ENCODE peak calls at places on chromosomes 1 and 21, in five cellular contexts. One of them, this sample, is unnamed.

GRCh38 chr1:242454262-242455051 is 70.0 kb downstream of the PLD5 start:
- DNase-seq in cardiac fibroblast: peak
- DNase-seq in tibial artery: no peak
- DNase-seq in endothelial cell: peak
- DNase-seq in upper lobe of right lung: no peak
- DNase-seq in this sample: peak

GRCh38 chr1:60126733-60127132 is 53.2 kb upstream of the C1orf87 start:
- DNase-seq in cardiac fibroblast: no peak
- DNase-seq in tibial artery: no peak
- DNase-seq in upper lobe of right lung: no peak
- DNase-seq in endothelial cell: no peak
- DNase-seq in this sample: no peak

GRCh38 chr1:186531561-186532165 is 70.7 kb upstream of the PDC start:
- DNase-seq in tibial artery: no peak
- DNase-seq in endothelial cell: no peak
- DNase-seq in upper lobe of right lung: no peak
- DNase-seq in cardiac fibroblast: no peak
- DNase-seq in this sample: no peak

GRCh38 chr1:31497601-31498000 is 78.7 kb upstream of the TINAGL1 start:
- DNase-seq in cardiac fibroblast: peak
- DNase-seq in endothelial cell: no peak
- DNase-seq in tibial artery: no peak
- DNase-seq in upper lobe of right lung: no peak
- DNase-seq in this sample: peak

GRCh38 chr1:18234790-18235242 is 127.2 kb downstream of the IGSF21 start:
- DNase-seq in endothelial cell: peak
- DNase-seq in cardiac fibroblast: peak
- DNase-seq in tibial artery: no peak
- DNase-seq in upper lobe of right lung: no peak
- DNase-seq in this sample: peak

GRCh38 chr1:65792671-65793358 is at the start of gene PDE4B:
- DNase-seq in cardiac fibroblast: no peak
- DNase-seq in endothelial cell: peak
- DNase-seq in tibial artery: no peak
- DNase-seq in upper lobe of right lung: peak
- DNase-seq in this sample: no peak

GRCh38 chr1:7389201-7389785 is 381.8 kb upstream of the VAMP3 start:
- DNase-seq in cardiac fibroblast: peak
- DNase-seq in tibial artery: peak
- DNase-seq in upper lobe of right lung: no peak
- DNase-seq in endothelial cell: no peak
- DNase-seq in this sample: no peak

GRCh38 chr1:109161836-109162606 is 48.1 kb downstream of the ELAPOR1 start:
- DNase-seq in cardiac fibroblast: peak
- DNase-seq in tibial artery: peak
- DNase-seq in upper lobe of right lung: peak
- DNase-seq in endothelial cell: no peak
- DNase-seq in this sample: peak

GRCh38 chr21:36859744-36860501 is 106.5 kb downstream of the HLCS start:
- DNase-seq in endothelial cell: no peak
- DNase-seq in tibial artery: peak
- DNase-seq in upper lobe of right lung: peak
- DNase-seq in cardiac fibroblast: peak
- DNase-seq in this sample: peak

GRCh38 chr1:16978589-16979474 is 1.6 kb downstream of the MFAP2 start:
- DNase-seq in tibial artery: peak
- DNase-seq in endothelial cell: no peak
- DNase-seq in cardiac fibroblast: peak
- DNase-seq in upper lobe of right lung: no peak
- DNase-seq in this sample: no peak

GRCh38 chr21:40841524-40842196 is 5.3 kb downstream of the DSCAM start:
- DNase-seq in tibial artery: no peak
- DNase-seq in cardiac fibroblast: no peak
- DNase-seq in endothelial cell: peak
- DNase-seq in upper lobe of right lung: peak
- DNase-seq in this sample: peak

GRCh38 chr21:46122758-46123683 is 25.1 kb downstream of the COL6A2 start:
- DNase-seq in cardiac fibroblast: no peak
- DNase-seq in endothelial cell: no peak
- DNase-seq in tibial artery: peak
- DNase-seq in upper lobe of right lung: peak
- DNase-seq in this sample: no peak
- TF ChIP-seq CTCF in cardiac fibroblast: no peak
- TF ChIP-seq CTCF in endothelial cell: no peak
- TF ChIP-seq CTCF in tibial artery: no peak
- TF ChIP-seq CTCF in upper lobe of right lung: no peak
- TF ChIP-seq CTCF in this sample: no peak

DNA sequence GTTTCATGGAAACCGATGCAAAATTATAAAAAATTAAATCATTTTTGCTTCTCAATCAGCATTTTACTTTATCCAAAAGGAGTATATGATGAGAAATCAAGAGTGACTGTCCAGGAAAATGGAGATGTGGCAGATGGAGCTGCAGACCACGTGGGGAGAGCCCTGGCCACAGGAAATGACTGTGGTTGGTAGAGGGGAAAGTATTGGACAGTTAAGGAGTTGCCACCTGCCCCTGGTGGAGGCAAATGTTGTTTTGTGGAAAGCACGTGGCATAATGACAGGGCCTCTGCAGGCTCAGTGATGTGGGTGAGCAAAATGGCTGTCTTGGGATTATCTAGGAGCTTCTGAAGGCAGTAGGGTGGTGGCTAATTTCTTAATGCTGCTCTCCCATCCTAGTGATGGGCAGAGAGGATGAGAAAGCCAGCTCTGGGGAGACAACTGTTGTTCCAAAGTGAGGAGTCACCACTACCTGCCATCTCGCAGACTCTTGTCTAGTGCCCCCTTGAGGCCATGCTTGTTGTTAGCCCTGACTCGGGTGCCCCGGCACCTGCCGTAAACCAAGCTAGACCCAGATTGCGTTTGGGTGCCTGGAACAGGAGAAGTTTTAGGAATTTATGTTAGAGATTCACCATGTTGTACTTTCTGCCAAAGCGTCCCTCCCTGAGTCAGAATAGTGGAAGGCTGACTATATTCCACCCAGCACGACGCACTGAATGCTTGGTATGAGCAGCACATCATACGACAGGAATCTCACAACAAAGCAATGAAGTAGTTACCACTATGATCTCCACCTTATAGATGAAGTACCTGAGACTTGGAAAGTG is 144.0 kb downstream of the ROR1 start:
- DNase-seq in tibial artery: no peak
- DNase-seq in cardiac fibroblast: no peak
- DNase-seq in upper lobe of right lung: no peak
- DNase-seq in endothelial cell: peak
- DNase-seq in this sample: peak
- TF ChIP-seq CTCF in tibial artery: peak
- TF ChIP-seq CTCF in cardiac fibroblast: peak
- TF ChIP-seq CTCF in upper lobe of right lung: peak
- TF ChIP-seq CTCF in endothelial cell: peak
- TF ChIP-seq CTCF in this sample: peak

DNA sequence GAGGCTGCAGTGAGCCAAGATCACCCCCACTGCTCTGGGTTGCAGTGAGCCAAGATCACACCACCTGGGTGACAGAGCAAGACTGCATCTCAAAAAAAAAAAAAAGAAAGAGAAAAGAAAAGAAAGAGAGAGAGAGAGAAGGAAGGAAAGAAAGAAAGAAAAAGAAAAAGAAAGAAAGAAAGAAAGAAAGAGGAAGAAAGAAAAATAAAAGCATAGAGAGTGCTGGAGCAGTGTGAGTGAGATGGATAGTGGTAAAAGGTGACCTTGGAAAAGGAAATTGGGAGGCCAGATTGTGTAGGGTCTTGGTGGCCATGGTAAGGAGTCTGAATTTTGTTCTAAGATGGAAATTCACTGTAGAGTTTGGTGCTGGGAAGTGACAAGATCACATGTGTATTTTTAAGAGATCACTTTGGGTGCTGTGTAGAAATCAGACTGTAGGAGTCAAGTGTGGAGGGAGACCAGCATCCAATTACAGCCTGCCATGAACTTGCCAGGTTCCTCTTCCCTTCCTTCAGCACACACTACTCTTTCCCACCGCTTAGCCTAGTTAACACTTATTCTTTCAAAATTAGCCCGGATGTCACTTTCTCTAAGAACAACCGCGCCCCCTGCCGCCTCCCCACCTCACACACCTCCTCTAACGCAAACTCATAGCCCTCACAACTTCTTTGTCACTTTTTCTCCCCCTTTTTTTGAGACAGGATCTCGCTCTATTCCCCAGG is 17.9 kb downstream of the MTX1 start:
- DNase-seq in tibial artery: peak
- DNase-seq in upper lobe of right lung: peak
- DNase-seq in cardiac fibroblast: peak
- DNase-seq in endothelial cell: peak
- DNase-seq in this sample: peak
- TF ChIP-seq CTCF in tibial artery: peak
- TF ChIP-seq CTCF in upper lobe of right lung: peak
- TF ChIP-seq CTCF in cardiac fibroblast: peak
- TF ChIP-seq CTCF in endothelial cell: peak
- TF ChIP-seq CTCF in this sample: peak

GRCh38 chr1:37056201-37056764 is 22.0 kb upstream of the GRIK3 start:
- DNase-seq in cardiac fibroblast: no peak
- DNase-seq in endothelial cell: no peak
- DNase-seq in upper lobe of right lung: no peak
- DNase-seq in tibial artery: no peak
- DNase-seq in this sample: no peak

GRCh38 chr1:37051386-37051785 is 17.1 kb upstream of the GRIK3 start:
- DNase-seq in endothelial cell: no peak
- DNase-seq in cardiac fibroblast: no peak
- DNase-seq in upper lobe of right lung: no peak
- DNase-seq in tibial artery: no peak
- DNase-seq in this sample: no peak

GRCh38 chr1:37055631-37056030 is 21.3 kb upstream of the GRIK3 start:
- DNase-seq in tibial artery: no peak
- DNase-seq in cardiac fibroblast: no peak
- DNase-seq in endothelial cell: no peak
- DNase-seq in upper lobe of right lung: no peak
- DNase-seq in this sample: no peak

GRCh38 chr1:37047487-37047886 is 13.2 kb upstream of the GRIK3 start:
- DNase-seq in tibial artery: no peak
- DNase-seq in upper lobe of right lung: no peak
- DNase-seq in cardiac fibroblast: no peak
- DNase-seq in endothelial cell: no peak
- DNase-seq in this sample: no peak

GRCh38 chr1:37052120-37052519 is 17.8 kb upstream of the GRIK3 start:
- DNase-seq in tibial artery: no peak
- DNase-seq in cardiac fibroblast: no peak
- DNase-seq in upper lobe of right lung: no peak
- DNase-seq in endothelial cell: no peak
- DNase-seq in this sample: no peak
- TF ChIP-seq CTCF in tibial artery: no peak
- TF ChIP-seq CTCF in cardiac fibroblast: no peak
- TF ChIP-seq CTCF in upper lobe of right lung: no peak
- TF ChIP-seq CTCF in endothelial cell: no peak
- TF ChIP-seq CTCF in this sample: no peak

GRCh38 chr1:4173731-4174130 is 273.7 kb upstream of the C1orf174 start:
- DNase-seq in cardiac fibroblast: no peak
- DNase-seq in tibial artery: peak
- DNase-seq in endothelial cell: no peak
- DNase-seq in upper lobe of right lung: no peak
- DNase-seq in this sample: no peak

GRCh38 chr1:4174291-4175200 is 274.5 kb upstream of the C1orf174 start:
- DNase-seq in cardiac fibroblast: no peak
- DNase-seq in endothelial cell: no peak
- DNase-seq in tibial artery: peak
- DNase-seq in upper lobe of right lung: peak
- DNase-seq in this sample: no peak

GRCh38 chr1:4171480-4172450 is 271.7 kb upstream of the C1orf174 start:
- DNase-seq in upper lobe of right lung: peak
- DNase-seq in endothelial cell: no peak
- DNase-seq in tibial artery: peak
- DNase-seq in cardiac fibroblast: no peak
- DNase-seq in this sample: no peak

GRCh38 chr1:4170953-4171352 is 270.9 kb upstream of the C1orf174 start:
- DNase-seq in endothelial cell: no peak
- DNase-seq in cardiac fibroblast: no peak
- DNase-seq in upper lobe of right lung: peak
- DNase-seq in tibial artery: peak
- DNase-seq in this sample: no peak

GRCh38 chr1:4172659-4173599 is 272.9 kb upstream of the C1orf174 start:
- DNase-seq in upper lobe of right lung: no peak
- DNase-seq in endothelial cell: no peak
- DNase-seq in tibial artery: peak
- DNase-seq in cardiac fibroblast: no peak
- DNase-seq in this sample: peak
- TF ChIP-seq CTCF in upper lobe of right lung: no peak
- TF ChIP-seq CTCF in endothelial cell: no peak
- TF ChIP-seq CTCF in tibial artery: no peak
- TF ChIP-seq CTCF in cardiac fibroblast: no peak
- TF ChIP-seq CTCF in this sample: no peak

GRCh38 chr1:203270448-203270847 is 34.9 kb upstream of the BTG2 start:
- DNase-seq in upper lobe of right lung: no peak
- DNase-seq in cardiac fibroblast: no peak
- DNase-seq in tibial artery: peak
- DNase-seq in endothelial cell: no peak
- DNase-seq in this sample: no peak
- TF ChIP-seq CTCF in upper lobe of right lung: no peak
- TF ChIP-seq CTCF in cardiac fibroblast: no peak
- TF ChIP-seq CTCF in tibial artery: no peak
- TF ChIP-seq CTCF in endothelial cell: peak
- TF ChIP-seq CTCF in this sample: no peak

DNA sequence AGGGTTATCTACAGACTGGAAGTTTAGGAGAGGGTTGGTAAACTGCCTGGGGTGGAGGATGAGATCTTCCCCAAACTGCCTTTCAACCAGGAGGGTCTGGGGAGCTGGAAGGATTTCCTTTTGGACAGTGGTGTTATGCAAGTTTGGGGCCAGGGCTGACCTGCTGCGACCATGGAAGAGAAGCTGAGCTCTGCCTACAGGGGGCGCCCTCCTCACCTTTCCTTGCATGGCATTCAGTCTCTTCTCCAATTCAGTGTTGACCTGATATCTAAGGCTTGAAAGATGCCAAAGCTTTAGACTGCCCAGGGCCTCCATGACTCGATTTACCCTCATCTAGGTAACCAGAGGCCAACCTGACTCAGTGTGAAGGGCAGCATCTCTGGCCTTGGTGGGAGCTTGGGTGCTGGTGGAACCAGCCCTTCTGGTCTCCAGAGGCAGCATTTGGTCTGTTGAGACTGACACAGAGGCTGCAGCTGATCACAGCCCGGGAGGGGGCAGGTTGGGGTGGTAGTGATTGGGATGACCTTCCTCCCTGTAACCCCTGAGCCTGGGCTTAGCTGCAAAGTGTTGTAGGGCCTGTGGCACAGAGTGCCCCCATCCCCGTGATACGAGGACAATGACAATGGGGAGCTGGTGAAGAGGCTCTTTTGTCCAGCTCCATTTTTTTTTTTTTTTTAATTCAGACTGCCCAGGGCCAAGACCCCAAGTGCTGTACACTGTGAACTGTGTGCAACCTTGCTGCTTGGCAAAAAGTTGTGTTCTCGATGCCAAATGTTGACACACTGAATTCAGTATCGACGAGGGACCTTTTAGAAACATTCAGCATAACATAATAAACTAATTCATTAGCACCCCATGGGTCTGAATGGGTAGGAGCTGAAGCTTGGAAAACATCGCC is 169.9 kb downstream of the GRIK3 start:
- DNase-seq in tibial artery: no peak
- DNase-seq in upper lobe of right lung: no peak
- DNase-seq in endothelial cell: peak
- DNase-seq in cardiac fibroblast: no peak
- DNase-seq in this sample: no peak
- TF ChIP-seq CTCF in tibial artery: no peak
- TF ChIP-seq CTCF in upper lobe of right lung: peak
- TF ChIP-seq CTCF in endothelial cell: peak
- TF ChIP-seq CTCF in cardiac fibroblast: no peak
- TF ChIP-seq CTCF in this sample: peak

This sample was measured in PC-3.